ENCODE peak calls at places on chromosomes 1 and 21, in four cellular contexts. J is stimulated activated CD4-positive, alpha-beta T cell treated with anti-CD3 and anti-CD28 coated beads, Interleukin-1b, Interleukin-23, amount 100 ng/mL, for 1 hour; C is AG20443; O is OCI-M1. L is an unnamed sample.

GRCh38 chr1:32872189-32872898 is 1.6 kb upstream of the FNDC5 start:
- DNase-seq in J (peak), C (peak), O (peak), L (peak)

GRCh38 chr21:33383056-33383888 is 19.9 kb upstream of the IFNGR2 start:
- DNase-seq in J (peak), C (peak), O (peak), L (peak)

GRCh38 chr1:68057564-68057963 is 7.1 kb upstream of the DIRAS3 start:
- DNase-seq in J (no peak), C (no peak), O (no peak), L (no peak)

GRCh38 chr1:149979245-149979971 is 31.1 kb downstream of the OTUD7B start:
- DNase-seq in J (no peak), C (no peak), O (no peak), L (no peak)

GRCh38 chr1:179816196-179816960 is 61.2 kb downstream of the TOR1AIP2 start:
- DNase-seq in J (no peak), C (no peak), O (no peak), L (no peak)

GRCh38 chr1:207754011-207754410 is 2.2 kb downstream of the CD46 start:
- DNase-seq in J (no peak), C (no peak), O (no peak), L (no peak)

GRCh38 chr1:180842052-180842451 is 70.6 kb upstream of the KIAA1614 start:
- DNase-seq in J (no peak), C (peak), O (no peak), L (no peak)

GRCh38 chr1:82377201-82377884 is 576.6 kb downstream of the ADGRL2 start:
- DNase-seq in J (no peak), C (no peak), O (no peak), L (no peak)

GRCh38 chr1:196655494-196655893 is 3.7 kb downstream of the CFH start:
- DNase-seq in J (no peak), C (no peak), O (no peak), L (no peak)

GRCh38 chr1:156319664-156320063 is 18.4 kb downstream of the CCT3 start:
- DNase-seq in J (no peak), C (peak), O (peak), L (peak)

GRCh38 chr1:94725566-94725965 is 94.6 kb upstream of the SLC44A3 start:
- DNase-seq in J (no peak), C (no peak), O (peak), L (no peak)

L was measured in KBM-7.